ENCODE peak calls at places on chromosomes 5 and 9, in four cellular contexts. L is left ventricle myocardium inferior, Z is ovary, J is vagina. G is an unnamed sample.

GRCh38 chr9:22158983-22159382 is 149.9 kb upstream of the CDKN2B start:
- DNase-seq in J (no peak), Z (peak), L (peak), G (peak)

GRCh38 chr9:32247173-32247572 is 137.3 kb upstream of the ACO1 start:
- DNase-seq in Z (no peak), J (no peak), L (no peak), G (no peak)

GRCh38 chr5:135466178-135467050 is 14.3 kb upstream of the TIFAB start:
- DNase-seq in Z (peak), L (peak), J (no peak), G (peak)

GRCh38 chr5:2651116-2651515 is 100.4 kb downstream of the IRX2 start:
- DNase-seq in J (no peak), L (no peak), Z (no peak), G (no peak)

GRCh38 chr9:124790301-124790700 is 13.4 kb downstream of the OLFML2A start:
- DNase-seq in J (no peak), L (no peak), Z (no peak), G (no peak)

GRCh38 chr5:144333336-144333920 is 162.8 kb downstream of the KCTD16 start:
- DNase-seq in J (no peak), L (no peak), Z (no peak), G (peak)

GRCh38 chr9:114085404-114085803 is 7.3 kb upstream of the AMBP start:
- DNase-seq in L (no peak), J (no peak), Z (no peak), G (no peak)

GRCh38 chr5:157930710-157931109 is 71.8 kb upstream of the CLINT1 start:
- DNase-seq in L (peak), Z (peak), J (no peak), G (no peak)

GRCh38 chr5:91092859-91093843 is 290.0 kb downstream of the ARRDC3 start:
- DNase-seq in L (no peak), Z (no peak), J (no peak), G (no peak)

GRCh38 chr5:78009937-78010527 is 233.9 kb upstream of the TBCA start:
- DNase-seq in Z (no peak), J (no peak), L (no peak), G (peak)
- TF ChIP-seq CTCF in Z (no peak), J (no peak), L (no peak), G (peak)

DNA sequence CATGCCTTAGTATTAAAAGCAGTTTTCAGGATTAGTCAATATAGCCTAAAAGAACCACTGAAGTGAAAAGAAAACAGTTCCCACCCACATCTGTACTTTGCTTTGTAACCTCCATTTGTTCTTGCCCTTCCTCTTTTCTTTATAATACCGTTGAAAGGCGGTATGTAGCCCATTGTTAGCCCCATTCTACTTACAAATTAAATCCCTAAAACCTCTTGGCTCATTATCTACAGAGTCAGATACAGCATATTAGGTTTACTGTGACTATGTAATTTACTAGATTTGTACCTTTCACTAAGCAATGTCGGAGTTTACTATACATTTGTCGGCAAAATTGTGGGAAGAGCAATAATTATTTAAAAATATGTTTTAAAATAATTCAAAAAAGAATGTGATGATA is 17.3 kb downstream of the ALDH1A1 start:
- DNase-seq in Z (no peak), J (no peak), L (no peak), G (no peak)
- H3K4me3 ChIP-seq in Z (no peak), J (no peak), L (no peak), G (no peak)

GRCh38 chr5:67493676-67494075 is 297.1 kb upstream of the CD180 start:
- DNase-seq in Z (peak), J (no peak), L (peak), G (peak)
- TF ChIP-seq CTCF in Z (no peak), J (no peak), L (peak), G (peak)

DNA sequence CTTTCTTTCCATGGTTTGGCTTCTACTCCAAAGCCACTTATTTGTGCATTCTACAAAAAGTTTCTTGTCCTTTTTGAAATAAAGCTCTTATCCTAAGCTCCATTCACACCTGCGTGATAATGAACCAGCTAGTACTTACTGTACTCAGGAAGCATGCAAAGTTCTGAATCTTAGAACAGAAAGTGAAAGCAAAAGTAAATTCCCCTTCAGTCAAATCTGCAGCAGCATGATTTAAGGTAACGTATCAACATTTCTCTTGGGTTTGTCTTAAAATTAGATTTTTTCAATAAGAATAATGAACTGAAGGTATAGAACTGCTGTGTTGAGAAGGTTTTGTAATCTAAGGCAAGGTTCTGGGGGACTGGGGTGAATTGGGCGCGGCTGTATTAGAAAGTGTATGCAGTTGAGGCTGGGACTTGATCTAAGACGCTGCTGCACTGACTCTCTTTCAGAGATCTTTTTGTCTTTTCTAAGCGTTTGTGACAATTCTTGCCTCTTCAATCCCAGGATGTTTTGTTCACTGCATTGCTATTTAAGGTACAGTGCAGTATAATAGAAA is at the start of gene ERAP2:
- DNase-seq in Z (no peak), J (no peak), L (no peak), G (peak)
- H3K4me3 ChIP-seq in Z (peak), J (peak), L (peak), G (peak)

GRCh38 chr5:92468307-92468706 is 1085.2 kb upstream of the ARRDC3 start:
- DNase-seq in J (no peak), Z (no peak), L (no peak), G (no peak)

GRCh38 chr5:92471861-92472260 is 1088.7 kb upstream of the ARRDC3 start:
- DNase-seq in Z (no peak), L (no peak), J (no peak), G (no peak)

GRCh38 chr5:92467695-92468094 is 1084.6 kb upstream of the ARRDC3 start:
- DNase-seq in L (no peak), J (no peak), Z (no peak), G (no peak)

GRCh38 chr5:92472981-92473566 is 1090.0 kb upstream of the ARRDC3 start:
- DNase-seq in L (no peak), J (no peak), Z (no peak), G (no peak)

GRCh38 chr5:92470770-92471169 is 1087.7 kb upstream of the ARRDC3 start:
- DNase-seq in J (no peak), Z (no peak), L (no peak), G (no peak)
- TF ChIP-seq CTCF in J (no peak), Z (no peak), L (no peak), G (peak)

DNA sequence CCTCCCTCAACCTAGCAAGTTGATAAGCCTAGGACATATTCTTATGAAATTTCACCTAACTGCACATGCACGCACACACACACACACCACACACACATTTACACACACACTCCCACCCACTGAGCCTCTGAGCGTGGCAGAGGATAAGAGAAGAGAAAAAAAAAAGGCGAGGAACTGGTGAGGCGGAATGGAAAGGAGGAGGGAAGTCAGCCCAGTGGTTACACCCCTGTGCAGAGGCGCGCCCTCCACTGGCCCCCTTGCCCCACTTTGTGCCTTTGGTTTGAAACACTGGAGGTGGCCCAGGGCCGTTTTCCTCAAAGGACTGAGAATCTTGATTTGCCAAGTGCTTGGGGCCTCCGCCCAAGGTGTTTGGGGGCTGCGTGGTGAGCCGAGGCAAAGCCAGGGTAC is 20.7 kb downstream of the NR2F1 start:
- DNase-seq in J (peak), Z (no peak), L (no peak), G (peak)
- H3K4me3 ChIP-seq in J (peak), Z (peak), L (peak), G (peak)